ENCODE peak calls at places on chromosomes 1 and 21, in seven cellular contexts. B is SK-N-SH, L is endodermal cell, P is K562, V is fibroblast of lung, M is IMR-90, Q is SJSA1. Z is an unnamed sample.

GRCh38 chr1:112284796-112285195 is 111.2 kb upstream of the CTTNBP2NL start:
- DNase-seq in M (no peak), V (no peak), Q (no peak), B (no peak), P (no peak), L (no peak), Z (no peak)

GRCh38 chr1:151282883-151283725 is 1.0 kb downstream of the ZNF687 start:
- DNase-seq in L (peak; percentile 79), P (peak; percentile 57), B (peak; percentile 75), V (no peak), Q (no peak), M (no peak), Z (no peak)

GRCh38 chr1:113542221-113542701 is 151.9 kb downstream of the MAGI3 start:
- DNase-seq in P (no peak), M (peak; percentile 95), V (peak; percentile 62), B (no peak), Q (peak; percentile 83), L (no peak), Z (no peak)

GRCh38 chr1:156815307-156815826 is 1.3 kb downstream of the SH2D2A start:
- DNase-seq in L (no peak), B (peak; percentile 85), M (peak; percentile 90), V (peak; percentile 90), P (peak; percentile 50), Q (no peak), Z (no peak)

GRCh38 chr1:45507195-45507594 is 7.1 kb downstream of the MMACHC start:
- DNase-seq in L (no peak), Q (no peak), P (no peak), B (no peak), M (no peak), V (no peak), Z (no peak)

GRCh38 chr1:5225687-5226389 is 571.4 kb downstream of the AJAP1 start:
- DNase-seq in P (no peak), L (peak; percentile 58), V (no peak), B (no peak), M (no peak), Q (no peak), Z (no peak)

GRCh38 chr1:207502726-207503125 is 6.8 kb downstream of the CR1 start:
- DNase-seq in M (no peak), P (no peak), B (no peak), L (no peak), Q (no peak), V (no peak), Z (no peak)

GRCh38 chr1:85146972-85147359 is 53.9 kb downstream of the SYDE2 start:
- DNase-seq in V (no peak), P (no peak), Q (peak; percentile 67), B (no peak), L (no peak), M (peak; percentile 72), Z (no peak)

GRCh38 chr1:31750858-31751638 is 13.1 kb downstream of the ADGRB2 start:
- DNase-seq in M (peak; percentile 77), B (no peak), Q (no peak), L (no peak), P (no peak), V (peak; percentile 57), Z (peak; percentile 26)

GRCh38 chr1:20684651-20685050 is 23.5 kb upstream of the DDOST start:
- DNase-seq in M (no peak), B (no peak), L (no peak), V (no peak), Q (no peak), P (no peak), Z (no peak)

GRCh38 chr1:25760871-25761270 is 39.1 kb upstream of the SELENON start:
- DNase-seq in Q (no peak), L (no peak), B (no peak), M (no peak), P (peak; percentile 44), V (no peak), Z (no peak)

GRCh38 chr1:17562375-17562774 is 22.9 kb downstream of the ARHGEF10L start:
- DNase-seq in M (no peak), L (no peak), Q (no peak), P (no peak), B (no peak), V (no peak), Z (no peak)

GRCh38 chr1:236795757-236796719 is 946 bp downstream of the MTR start:
- DNase-seq in Q (no peak), M (peak; percentile 62), V (peak; percentile 57), L (peak; percentile 47), P (no peak), B (peak; percentile 23), Z (peak; percentile 89)

GRCh38 chr21:29725025-29725736 is 214.6 kb downstream of the GRIK1 start:
- DNase-seq in B (no peak), P (no peak), M (no peak), Q (no peak), V (no peak), L (no peak), Z (no peak)

GRCh38 chr1:6171546-6172124 is 8.5 kb downstream of the CHD5 start:
- DNase-seq in V (no peak), P (peak; percentile 48), Q (no peak), L (peak; percentile 88), B (peak; percentile 87), M (no peak), Z (no peak)

GRCh38 chr1:10696977-10697376 is 99.5 kb downstream of the CASZ1 start:
- DNase-seq in B (no peak), P (no peak), L (no peak), V (peak; percentile 9), M (peak; percentile 23), Q (no peak), Z (no peak)

GRCh38 chr1:104182251-104182650 is 432.6 kb downstream of the AMY1C start:
- DNase-seq in L (peak; percentile 56), P (no peak), B (no peak), Q (no peak), V (no peak), M (no peak), Z (no peak)

GRCh38 chr1:21189906-21190500 is 13.3 kb upstream of the EIF4G3 start:
- DNase-seq in L (no peak), Q (no peak), P (no peak), V (no peak), M (no peak), B (no peak), Z (no peak)

GRCh38 chr1:153343811-153344717 is 4.6 kb downstream of the PGLYRP4 start:
- DNase-seq in B (no peak), V (no peak), P (peak; percentile 64), Q (no peak), L (peak; percentile 45), M (no peak), Z (no peak)

GRCh38 chr1:153346067-153346723 is 2.4 kb downstream of the PGLYRP4 start:
- DNase-seq in P (no peak), M (no peak), L (peak; percentile 17), V (no peak), B (no peak), Q (no peak), Z (no peak)

GRCh38 chr1:153343040-153343681 is 5.5 kb downstream of the PGLYRP4 start:
- DNase-seq in V (no peak), P (no peak), M (no peak), B (no peak), Q (no peak), L (peak; percentile 33), Z (no peak)

GRCh38 chr1:153345187-153346066 is 3.2 kb downstream of the PGLYRP4 start:
- DNase-seq in Q (no peak), L (no peak), P (no peak), V (no peak), M (no peak), B (no peak), Z (no peak)

GRCh38 chr1:153344718-153345025 is 4.0 kb downstream of the PGLYRP4 start:
- DNase-seq in V (no peak), Q (no peak), M (no peak), P (no peak), L (no peak), B (no peak), Z (no peak)
- H3K4me1 ChIP-seq in V (no peaks in the 10 kb centered on the region), Q (no peaks in the 10 kb centered on the region), M (no peaks in the 10 kb centered on the region), P (peaks cover 39% of the 10 kb centered on the region), L (peaks cover 15% of the 10 kb centered on the region), B (no peaks in the 10 kb centered on the region), Z (peaks cover 46% of the 10 kb centered on the region)

GRCh38 chr21:41952568-41953248 is 1.1 kb downstream of the C2CD2 start:
- DNase-seq in V (no peak), P (no peak), Q (no peak), B (no peak), L (peak; percentile 71), M (peak; percentile 16), Z (no peak)

GRCh38 chr21:41950941-41951408 is 2.8 kb downstream of the C2CD2 start:
- DNase-seq in M (no peak), L (peak; percentile 75), B (no peak), Q (no peak), V (no peak), P (no peak), Z (no peak)

GRCh38 chr21:41953831-41954653 is at the start of gene C2CD2:
- DNase-seq in P (peak; percentile 99), M (peak; percentile 73), V (peak; percentile 71), Q (peak; percentile 83), L (peak; percentile 89), B (peak; percentile 91), Z (no peak)

GRCh38 chr21:41953249-41953830 is 478 bp downstream of the C2CD2 start:
- DNase-seq in V (no peak), B (peak; percentile 81), M (no peak), L (peak; percentile 72), P (no peak), Q (peak; percentile 30), Z (no peak)

GRCh38 chr21:41951876-41952567 is 1.8 kb downstream of the C2CD2 start:
- DNase-seq in Q (no peak), P (no peak), B (no peak), L (no peak), M (no peak), V (no peak), Z (no peak)
- H3K4me3 ChIP-seq in Q (no peak overlapping the region), P (no peak overlapping the region), B (no peak overlapping the region), L (peak overlapping the region; percentile 81), M (peak overlapping the region; percentile 92), V (peak overlapping the region; percentile 78), Z (no peak overlapping the region)

GRCh38 chr1:78370779-78371482 is 119.8 kb upstream of the PTGFR start:
- DNase-seq in B (no peak), Q (peak; percentile 69), V (peak; percentile 75), M (peak; percentile 89), P (no peak), L (no peak), Z (no peak)
- H3K27ac ChIP-seq in B (no peak overlapping the region), Q (peak overlapping the region; percentile 63), V (peak overlapping the region; percentile 4), M (no peak overlapping the region), P (no peak overlapping the region), L (no peak overlapping the region), Z (no peak overlapping the region)

DNA sequence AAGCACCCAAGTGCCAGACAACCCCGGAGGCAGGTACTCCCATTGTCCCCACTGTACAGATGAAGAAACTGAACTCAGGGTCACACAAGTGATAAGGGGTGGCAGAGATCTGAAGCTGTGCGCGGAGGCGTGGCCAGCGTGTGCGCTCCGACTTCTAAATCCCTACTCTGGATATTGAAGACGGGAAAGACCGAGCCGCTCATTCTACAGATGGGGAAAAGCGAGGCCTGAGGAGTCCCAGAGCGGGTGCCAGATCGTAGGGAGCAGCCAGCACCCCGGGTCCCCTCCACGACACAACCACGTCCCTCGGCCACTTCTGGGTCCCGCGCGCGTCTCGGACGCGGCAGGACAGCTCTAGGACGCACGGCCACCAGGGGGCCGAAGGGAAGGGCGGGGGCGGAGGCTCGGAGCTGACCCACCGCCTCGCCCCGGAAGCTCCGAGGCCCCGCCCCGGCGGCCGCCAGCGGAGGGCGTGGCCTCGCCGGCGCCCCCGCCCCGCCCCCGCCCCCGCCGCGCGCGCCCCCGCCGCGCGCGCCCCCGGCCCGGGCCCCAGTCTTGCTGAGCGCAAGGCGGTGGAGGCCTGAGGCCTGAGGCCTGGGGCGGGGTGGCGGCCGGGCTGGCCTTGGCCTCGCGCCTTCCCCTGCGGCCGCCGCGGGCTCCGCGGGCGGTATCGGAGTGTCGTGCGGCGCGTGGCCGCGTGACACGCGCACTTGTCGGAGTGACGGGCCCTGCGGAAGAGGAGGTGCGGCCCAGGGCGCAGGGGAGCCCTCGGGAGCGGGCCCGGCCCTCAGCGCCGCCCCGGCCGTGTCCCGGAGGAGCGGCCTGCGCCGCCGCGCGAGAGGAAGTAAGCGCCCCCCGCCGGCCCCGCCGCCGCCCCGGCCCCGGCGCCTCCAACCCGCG is at the start of gene H6PD:
- DNase-seq in M (peak; percentile 75), B (peak; percentile 99), P (peak; percentile 99), V (peak; percentile 77), Q (peak; percentile 87), L (peak; percentile 93), Z (peak; percentile 79)
- H3K4me1 ChIP-seq in M (peaks cover 17% of the 10 kb centered on the region), B (peaks cover 10% of the 10 kb centered on the region), P (peaks cover 12% of the 10 kb centered on the region), V (peaks cover 5% of the 10 kb centered on the region), Q (peaks cover 29% of the 10 kb centered on the region), L (no peaks in the 10 kb centered on the region), Z (peaks cover 32% of the 10 kb centered on the region)